ENCODE peak calls at places on chromosome 6, in seven cellular contexts. Q is upper lobe of left lung, J is body of pancreas, L is gastrocnemius medialis, K is ovary, W is endothelial cell of umbilical vein, Y is testis. B is an unnamed sample.

GRCh38 chr6:138971601-138972000 is 16.5 kb downstream of the REPS1 start:
- DNase-seq in Y (no peak), L (no peak), J (no peak), K (no peak), Q (no peak), W (peak), B (no peak)

GRCh38 chr6:25107218-25107617 is 171.5 kb upstream of the RIPOR2 start:
- DNase-seq in Q (no peak), L (no peak), J (no peak), K (no peak), W (no peak), Y (no peak), B (peak)

GRCh38 chr6:29620629-29621028 is 12.4 kb downstream of the GABBR1 start:
- DNase-seq in W (no peak), K (no peak), J (no peak), L (no peak), Q (no peak), Y (no peak), B (no peak)

GRCh38 chr6:97850458-97851218 is 567.6 kb upstream of the MMS22L start:
- DNase-seq in W (no peak), K (no peak), L (no peak), Q (no peak), J (no peak), Y (no peak), B (no peak)

GRCh38 chr6:11613858-11614257 is 76.3 kb downstream of the TMEM170B start:
- DNase-seq in W (peak), Y (no peak), L (no peak), Q (no peak), J (no peak), K (no peak), B (no peak)

GRCh38 chr6:64504509-64504908 is 868.9 kb downstream of the PHF3 start:
- DNase-seq in W (peak), Q (no peak), Y (no peak), J (no peak), L (no peak), K (no peak), B (no peak)

GRCh38 chr6:139540276-139540675 is 165.8 kb upstream of the CITED2 start:
- DNase-seq in Q (peak), Y (no peak), K (no peak), J (peak), L (peak), W (peak), B (peak)

GRCh38 chr6:36577298-36577697 is 16.9 kb upstream of the SRSF3 start:
- DNase-seq in W (no peak), K (no peak), Q (no peak), Y (no peak), L (no peak), J (peak), B (no peak)

GRCh38 chr6:26421259-26422144 is 18.8 kb upstream of the BTN3A3 start:
- DNase-seq in K (peak), W (peak), Y (peak), Q (peak), L (peak), J (peak), B (peak)

GRCh38 chr6:1409774-1410465 is 20.5 kb downstream of the FOXF2 start:
- DNase-seq in W (no peak), Q (no peak), K (no peak), L (no peak), J (no peak), Y (no peak), B (no peak)

GRCh38 chr6:111985202-111985731 is 68.6 kb upstream of the CCN6 start:
- DNase-seq in Y (no peak), Q (peak), W (peak), L (no peak), K (no peak), J (no peak), B (no peak)

GRCh38 chr6:36633915-36634314 is 39.8 kb downstream of the SRSF3 start:
- DNase-seq in K (peak), J (peak), Y (peak), L (no peak), Q (peak), W (peak), B (no peak)

GRCh38 chr6:136524936-136525413 is 25.2 kb downstream of the MAP7 start:
- DNase-seq in L (no peak), W (no peak), J (no peak), K (no peak), Y (no peak), Q (no peak), B (no peak)

GRCh38 chr6:1015819-1016218 is 296.1 kb upstream of the FOXQ1 start:
- DNase-seq in W (no peak), Y (no peak), K (no peak), Q (no peak), J (peak), L (no peak), B (no peak)

GRCh38 chr6:10403385-10404106 is 11.3 kb downstream of the TFAP2A start:
- DNase-seq in J (no peak), K (no peak), Y (no peak), W (no peak), Q (no peak), L (no peak), B (no peak)

GRCh38 chr6:44732243-44732642 is 344.7 kb downstream of the CDC5L start:
- DNase-seq in Q (no peak), W (no peak), L (no peak), Y (no peak), K (no peak), J (no peak), B (no peak)

GRCh38 chr6:56713285-56713684 is 70.6 kb upstream of the DST start:
- DNase-seq in L (peak), W (peak), K (no peak), Q (peak), J (peak), Y (no peak), B (no peak)

GRCh38 chr6:89934685-89935366 is 40.6 kb downstream of the GJA10 start:
- DNase-seq in K (no peak), Y (no peak), J (no peak), L (no peak), W (no peak), Q (no peak), B (no peak)

GRCh38 chr6:108452725-108453195 is 108.0 kb upstream of the FOXO3 start:
- DNase-seq in K (peak), Y (no peak), W (peak), Q (no peak), L (no peak), J (no peak), B (no peak)

GRCh38 chr6:161374971-161375873 is 101.4 kb upstream of the AGPAT4 start:
- DNase-seq in Q (peak), J (peak), W (peak), Y (peak), K (peak), L (peak), B (peak)

GRCh38 chr6:31094389-31094881 is 17.9 kb downstream of the C6orf15 start:
- DNase-seq in J (no peak), L (no peak), K (no peak), W (peak), Y (no peak), Q (no peak), B (peak)

GRCh38 chr6:82363368-82364086 is at the start of gene TPBG:
- DNase-seq in L (no peak), Y (peak), Q (peak), K (peak), W (peak), J (peak), B (peak)

GRCh38 chr6:82365011-82365751 is 1.6 kb downstream of the TPBG start:
- DNase-seq in L (no peak), J (peak), K (peak), W (peak), Y (peak), Q (peak), B (no peak)

GRCh38 chr6:82362144-82362543 is 1.5 kb upstream of the TPBG start:
- DNase-seq in L (no peak), Q (no peak), Y (no peak), W (no peak), J (no peak), K (no peak), B (no peak)

GRCh38 chr6:82362868-82363267 is 749 bp upstream of the TPBG start:
- DNase-seq in Q (no peak), K (no peak), W (no peak), L (no peak), Y (no peak), J (no peak), B (no peak)

DNA sequence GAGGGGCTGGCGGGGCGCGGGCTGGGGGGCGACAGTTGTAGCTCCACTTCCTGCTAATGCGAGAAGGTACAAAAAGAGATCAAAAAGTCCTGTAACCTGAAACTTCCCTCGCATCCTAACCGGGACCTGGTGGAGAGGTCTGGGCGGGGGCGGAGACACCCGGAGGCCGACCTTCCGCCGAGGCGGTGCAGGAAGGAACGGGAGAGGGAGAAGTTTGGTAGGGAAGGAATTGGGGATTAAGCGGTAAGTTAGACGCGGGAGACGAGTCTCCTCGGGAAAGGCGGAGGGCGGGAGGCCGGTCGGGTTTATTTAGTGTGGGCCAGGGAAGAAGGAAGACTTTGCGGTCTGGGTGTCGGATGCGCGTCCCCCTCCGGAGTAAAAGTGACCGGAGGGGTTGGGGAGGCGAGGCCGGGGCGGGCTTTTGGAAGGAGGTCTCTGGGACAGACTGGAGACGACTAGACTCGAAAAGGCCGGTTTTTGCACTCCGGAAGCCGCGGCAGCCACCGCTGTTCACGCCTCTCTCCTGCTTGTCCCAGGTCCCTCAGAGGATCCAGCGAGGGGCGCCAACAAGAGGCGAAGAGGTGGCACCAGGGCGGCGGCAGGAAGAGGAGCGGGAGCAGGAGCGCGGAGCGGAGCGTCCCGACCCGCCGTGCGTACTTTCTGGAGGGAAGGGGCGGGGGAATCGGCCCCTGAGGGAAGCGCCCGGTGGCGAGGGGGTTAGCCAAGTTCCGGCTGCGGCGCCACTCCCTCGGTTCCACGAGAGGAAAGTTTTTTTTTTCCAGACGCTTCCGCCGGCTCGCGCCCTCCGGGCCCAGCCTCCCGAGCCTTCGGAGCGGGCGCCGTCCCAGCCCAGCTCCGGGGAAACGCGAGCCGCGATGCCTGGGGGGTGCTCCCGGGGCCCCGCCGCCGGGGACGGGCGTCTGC is 732 bp downstream of the TPBG start:
- DNase-seq in J (peak), W (peak), K (peak), Y (peak), L (peak), Q (peak), B (peak)
- TF ChIP-seq POLR2A in J (peak), W (no peak), K (no peak), Y (no peak), L (no peak), Q (no peak), B (no peak)

GRCh38 chr6:74940211-74940610 is 265.6 kb downstream of the COL12A1 start:
- DNase-seq in K (no peak), J (no peak), L (no peak), Y (no peak), W (no peak), Q (no peak), B (no peak)
- TF ChIP-seq POLR2A in K (no peak), J (no peak), L (no peak), Y (no peak), W (no peak), Q (no peak), B (no peak)

DNA sequence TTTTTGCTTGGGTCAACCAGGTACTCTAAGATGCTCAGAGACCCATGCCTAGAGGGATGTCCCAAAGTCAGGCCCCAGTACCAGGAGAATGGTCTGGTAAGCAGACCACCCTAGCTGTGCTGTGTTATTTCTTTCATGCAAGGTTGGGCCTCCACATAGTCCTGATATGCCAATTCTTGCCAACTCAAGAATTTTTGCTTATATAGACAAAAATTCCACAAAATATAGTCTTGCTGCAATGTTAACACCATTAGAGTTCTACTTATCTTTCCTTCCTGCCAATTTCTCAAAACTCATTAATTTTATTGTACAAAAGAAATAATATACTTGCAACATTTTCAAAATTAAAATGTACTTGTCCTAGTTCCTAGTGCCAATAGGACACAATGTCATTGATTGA is 33.9 kb upstream of the TINAG start:
- DNase-seq in W (no peak), J (no peak), L (no peak), Y (no peak), Q (no peak), K (no peak), B (no peak)
- TF ChIP-seq POLR2A in W (no peak), J (no peak), L (no peak), Y (no peak), Q (no peak), K (no peak), B (no peak)

GRCh38 chr6:158666637-158667359 is 16.9 kb downstream of the SYTL3 start:
- DNase-seq in W (no peak), Y (no peak), L (peak), J (peak), Q (peak), K (no peak), B (no peak)

GRCh38 chr6:158669145-158670035 is 19.5 kb downstream of the SYTL3 start:
- DNase-seq in J (no peak), K (no peak), L (no peak), Q (no peak), W (no peak), Y (no peak), B (no peak)

GRCh38 chr6:158668707-158669103 is 18.9 kb downstream of the SYTL3 start:
- DNase-seq in J (no peak), W (no peak), Y (no peak), K (no peak), L (no peak), Q (no peak), B (no peak)

GRCh38 chr6:158665332-158665731 is 15.5 kb downstream of the SYTL3 start:
- DNase-seq in K (no peak), Y (no peak), J (no peak), Q (no peak), L (no peak), W (no peak), B (no peak)

GRCh38 chr6:158667360-158667981 is 17.6 kb downstream of the SYTL3 start:
- DNase-seq in W (no peak), K (no peak), J (no peak), Y (no peak), L (no peak), Q (no peak), B (no peak)
- TF ChIP-seq POLR2A in W (no peak), K (no peak), J (peak), Y (no peak), L (peak), Q (no peak), B (no peak)

DNA sequence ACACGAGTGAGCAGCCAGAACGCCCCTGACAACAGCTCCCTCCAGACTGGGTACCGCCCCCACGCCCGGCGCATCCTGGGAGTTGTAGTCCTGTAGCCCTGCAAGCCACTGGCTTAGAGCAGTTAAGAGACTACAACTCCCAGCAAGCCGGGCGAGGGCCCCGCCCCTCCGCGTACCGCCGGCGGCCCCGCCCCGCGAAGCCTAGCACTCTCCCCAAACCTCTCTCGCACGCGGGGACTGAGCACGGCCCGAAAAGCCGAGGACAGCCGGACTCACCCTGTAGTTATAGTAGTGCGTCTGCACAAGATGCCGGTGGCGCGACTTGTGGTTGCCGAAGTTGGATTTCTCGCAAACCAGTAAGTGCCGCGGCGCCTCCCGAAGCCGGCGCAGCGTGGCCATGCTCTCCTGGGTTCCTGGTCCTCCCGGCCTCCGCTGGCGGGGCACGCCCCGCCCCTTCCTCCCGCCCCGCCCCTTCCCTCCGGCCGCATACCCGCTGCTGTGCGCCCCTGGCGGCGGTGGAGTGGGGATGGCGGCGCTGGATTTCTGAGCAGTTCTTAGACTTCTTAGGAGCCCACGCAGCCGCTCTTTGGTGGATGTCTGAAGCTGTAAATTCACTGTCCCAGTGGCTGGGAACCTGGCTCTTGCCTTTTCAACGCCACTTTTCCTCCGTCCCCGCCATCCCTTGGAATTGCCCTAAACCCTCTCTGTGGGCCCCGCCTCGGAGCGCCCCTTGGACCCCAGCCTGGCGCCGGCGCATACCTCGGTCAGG is at the start of gene RPP40:
- DNase-seq in L (peak), K (peak), Y (peak), W (peak), Q (peak), J (peak), B (peak)
- TF ChIP-seq POLR2A in L (no peak), K (peak), Y (no peak), W (peak), Q (no peak), J (peak), B (no peak)